ENCODE peak calls at places on chromosomes 11 and 22, in seven cellular contexts. C is GM23338, V is cardiac muscle cell, O is right lobe of liver, U is Peyer's patch, T is thoracic aorta, M is body of pancreas. K is an unnamed sample. For H3K27me3 and H3K36me3, the result is how much of the 10 kb centered on the place peaks cover.

GRCh38 chr22:18110194-18110943 is at the start of gene TUBA8:
- DNase-seq in C (peak), V (peak), O (peak), U (peak), T (peak), M (peak), K (no peak)

GRCh38 chr11:113457784-113458183 is 17.4 kb downstream of the DRD2 start:
- DNase-seq in C (peak), V (no peak), O (no peak), U (no peak), T (no peak), M (no peak), K (no peak)

GRCh38 chr11:101567086-101567485 is 16.7 kb downstream of the TRPC6 start:
- DNase-seq in C (peak), V (no peak), O (no peak), U (no peak), T (no peak), M (no peak), K (no peak)

GRCh38 chr11:12862761-12863469 is 146.2 kb upstream of the RASSF10 start:
- DNase-seq in C (peak), V (peak), O (peak), U (no peak), T (no peak), M (peak), K (no peak)

GRCh38 chr11:88604255-88604654 is 266.7 kb upstream of the CTSC start:
- DNase-seq in C (no peak), V (no peak), O (no peak), U (no peak), T (no peak), M (no peak), K (peak)

GRCh38 chr11:726278-726915 is 20.4 kb downstream of the EPS8L2 start:
- DNase-seq in C (peak), V (peak), O (peak), U (peak), T (no peak), M (peak), K (no peak)

GRCh38 chr11:119709638-119710346 is 19.2 kb downstream of the NECTIN1 start:
- DNase-seq in C (peak), V (peak), O (no peak), U (no peak), T (no peak), M (no peak), K (peak)

GRCh38 chr22:20064545-20065262 is 15.3 kb upstream of the DGCR8 start:
- DNase-seq in C (no peak), V (no peak), O (no peak), U (no peak), T (no peak), M (no peak), K (no peak)

GRCh38 chr11:96114178-96115070 is 190.5 kb upstream of the MTMR2 start:
- DNase-seq in C (no peak), V (no peak), O (no peak), U (no peak), T (no peak), M (no peak), K (no peak)

GRCh38 chr11:1206391-1207271 is 16.2 kb upstream of the MUC5B start:
- DNase-seq in C (no peak), V (no peak), O (peak), U (peak), T (no peak), M (peak), K (no peak)

GRCh38 chr11:59865031-59865430 is 1.3 kb downstream of the TCN1 start:
- DNase-seq in C (no peak), V (no peak), O (no peak), U (no peak), T (no peak), M (no peak), K (no peak)

GRCh38 chr22:26439559-26439958 is 10.5 kb downstream of the ASPHD2 start:
- DNase-seq in C (no peak), V (no peak), O (no peak), U (no peak), T (no peak), M (no peak), K (no peak)

GRCh38 chr11:55719608-55720160 is 53.6 kb upstream of the OR5D13 start:
- DNase-seq in C (no peak), V (no peak), O (no peak), U (no peak), T (no peak), M (no peak), K (no peak)

GRCh38 chr11:33476945-33477584 is 219.9 kb downstream of the HIPK3 start:
- DNase-seq in C (no peak), V (no peak), O (no peak), U (no peak), T (no peak), M (no peak), K (no peak)

GRCh38 chr22:40414838-40415505 is 44.6 kb downstream of the SGSM3 start:
- DNase-seq in C (no peak), V (no peak), O (no peak), U (peak), T (no peak), M (no peak), K (no peak)

DNA sequence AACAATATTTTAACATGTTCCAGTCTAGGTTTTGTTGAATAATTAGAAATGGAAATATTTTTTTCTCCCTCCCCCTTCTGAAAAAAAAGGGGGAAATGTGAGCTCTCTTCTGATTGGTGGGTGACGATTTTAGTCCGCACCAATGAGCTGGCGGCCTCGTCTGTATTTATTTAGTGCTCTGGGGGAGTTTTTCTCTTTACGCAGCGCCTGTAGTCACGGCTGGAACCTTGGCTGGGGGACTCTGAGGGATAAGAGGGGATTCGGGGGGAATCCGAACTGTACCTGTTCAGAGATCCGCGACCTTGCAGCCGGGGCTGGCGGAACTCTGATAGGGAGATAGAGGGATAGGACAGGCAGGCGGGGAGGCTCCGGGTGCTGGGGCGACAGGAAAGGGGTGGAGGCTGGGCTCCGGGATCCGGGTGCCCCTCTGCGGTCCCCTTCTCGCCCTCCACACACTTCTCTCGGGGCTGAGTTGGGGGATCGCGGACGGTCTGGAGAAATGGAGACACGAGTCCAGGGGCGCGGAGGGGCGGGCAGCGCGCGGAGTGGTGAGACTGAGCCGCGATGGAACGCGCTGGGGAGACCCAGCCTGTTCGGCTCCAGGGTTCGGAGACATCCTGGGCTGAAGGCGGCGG is 99.7 kb upstream of the HSD17B12 start:
- DNase-seq in C (peak), V (peak), O (no peak), U (no peak), T (no peak), M (no peak), K (no peak)
- H3K27me3 ChIP-seq in C (half or more), V (half or more), O (under half), U (under half), T (under half), M (under half), K (half or more)

DNA sequence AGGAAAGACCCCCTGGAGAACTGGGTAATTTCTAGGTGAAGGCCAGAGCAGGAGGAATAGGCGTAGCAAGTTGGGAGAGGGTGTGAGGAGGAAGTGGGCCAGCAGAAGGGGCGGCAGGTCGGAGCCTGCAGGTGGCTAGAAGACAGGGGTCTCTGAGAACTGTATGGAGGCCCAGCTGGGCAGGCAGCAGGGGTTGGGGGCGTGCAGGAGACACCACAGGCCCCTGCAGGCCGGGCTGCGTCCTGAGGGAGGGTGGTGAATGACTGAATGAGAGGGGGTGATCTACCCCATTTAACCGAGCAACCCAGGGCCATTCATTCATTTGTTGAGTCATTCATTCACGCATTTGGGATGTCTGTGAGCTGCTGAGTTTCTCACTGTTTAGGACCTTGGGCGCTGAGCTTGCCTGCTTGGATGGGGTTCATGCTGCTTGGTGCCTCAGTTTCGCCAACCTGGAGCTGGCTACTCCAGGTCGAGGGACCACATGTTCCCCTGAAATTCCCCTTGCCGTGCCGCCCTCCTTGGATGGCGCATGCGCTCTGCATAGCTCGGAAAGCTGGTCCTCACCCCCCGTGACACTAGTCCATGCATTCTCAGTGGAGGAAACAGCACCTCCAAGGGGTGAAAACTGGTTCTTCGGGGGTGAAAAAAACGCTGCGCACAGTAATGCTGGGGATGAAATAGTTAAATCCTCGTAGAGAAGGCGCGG is 15.6 kb downstream of the MPPED1 start:
- DNase-seq in C (peak), V (no peak), O (no peak), U (no peak), T (no peak), M (no peak), K (no peak)
- TF ChIP-seq CTCF in C (peak), V (no peak), O (no peak), U (no peak), T (no peak), M (no peak), K (no peak)

DNA sequence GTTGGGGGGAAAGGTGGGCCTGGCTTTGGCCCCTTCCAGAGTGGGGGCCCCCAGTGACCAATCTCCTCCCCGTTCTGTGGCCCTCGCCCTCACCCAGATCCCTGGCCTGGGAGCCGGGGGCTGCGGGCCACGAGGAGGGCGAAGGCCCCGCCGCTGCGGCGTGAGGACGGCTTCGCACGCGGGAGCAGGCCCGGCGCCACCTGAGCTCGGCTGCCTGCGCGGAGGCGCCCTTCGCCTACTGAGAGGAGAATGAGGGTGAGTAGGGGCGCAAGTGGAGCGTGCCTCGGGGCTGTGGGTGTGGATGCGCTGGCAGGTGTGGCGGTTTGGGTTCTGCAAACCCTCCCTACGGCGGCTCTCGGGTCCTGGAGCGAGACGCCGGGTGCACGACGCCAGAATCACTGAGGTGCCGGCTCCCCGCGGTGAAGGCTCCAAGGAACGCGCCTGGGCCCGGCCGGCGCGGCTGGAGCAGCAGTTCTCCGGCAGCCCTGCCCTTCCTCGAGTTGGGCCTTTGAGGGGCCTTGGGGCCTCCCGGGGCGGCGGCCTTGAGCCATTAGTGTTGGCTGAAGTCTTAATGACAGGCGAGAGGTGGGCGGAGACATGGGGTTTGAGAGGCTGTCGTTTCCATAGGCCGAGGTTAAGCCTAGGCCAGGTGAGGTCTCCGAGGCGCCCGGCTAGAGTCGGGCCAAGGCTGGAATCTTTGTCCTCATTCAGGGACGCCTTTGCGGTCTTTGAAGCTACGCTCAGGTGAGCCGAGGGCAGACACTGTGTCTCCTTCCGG is 65.3 kb downstream of the CTTN start:
- DNase-seq in C (peak), V (no peak), O (no peak), U (no peak), T (no peak), M (no peak), K (no peak)
- H3K36me3 ChIP-seq in C (under half), V (under half), O (under half), U (under half), T (under half), M (under half), K (under half)

GRCh38 chr22:29987143-29987542 is 93.1 kb upstream of the HORMAD2 start:
- DNase-seq in C (no peak), V (peak), O (no peak), U (no peak), T (no peak), M (no peak), K (no peak)
- H3K27me3 ChIP-seq in C (under half), V (under half), O (under half), U (under half), T (under half), M (under half), K (under half)

DNA sequence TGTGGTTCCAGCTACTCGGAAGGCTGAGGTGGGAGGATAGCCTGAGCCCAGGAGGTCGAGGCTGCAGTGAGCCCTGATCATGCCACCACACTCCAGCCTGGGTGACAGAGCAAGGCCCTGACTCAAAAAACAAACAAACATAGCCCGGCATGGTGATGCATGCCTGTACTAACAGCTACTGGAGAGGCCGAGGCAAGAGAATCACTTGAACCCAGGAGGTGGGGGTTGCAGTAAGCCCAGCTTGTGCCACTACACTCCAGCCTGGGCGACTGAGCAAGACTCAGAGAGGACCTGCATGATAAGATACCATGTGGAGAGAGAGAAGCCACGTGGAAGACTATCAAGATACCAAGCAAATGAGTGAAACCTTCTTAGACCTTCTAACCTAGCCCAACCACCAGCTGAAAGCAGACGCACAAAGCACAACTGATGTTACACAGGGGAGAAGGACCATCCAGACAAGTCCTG is 36.1 kb downstream of the AMBRA1 start:
- DNase-seq in C (no peak), V (no peak), O (no peak), U (no peak), T (no peak), M (peak), K (no peak)
- TF ChIP-seq CTCF in C (no peak), V (no peak), O (no peak), U (no peak), T (no peak), M (no peak), K (no peak)

DNA sequence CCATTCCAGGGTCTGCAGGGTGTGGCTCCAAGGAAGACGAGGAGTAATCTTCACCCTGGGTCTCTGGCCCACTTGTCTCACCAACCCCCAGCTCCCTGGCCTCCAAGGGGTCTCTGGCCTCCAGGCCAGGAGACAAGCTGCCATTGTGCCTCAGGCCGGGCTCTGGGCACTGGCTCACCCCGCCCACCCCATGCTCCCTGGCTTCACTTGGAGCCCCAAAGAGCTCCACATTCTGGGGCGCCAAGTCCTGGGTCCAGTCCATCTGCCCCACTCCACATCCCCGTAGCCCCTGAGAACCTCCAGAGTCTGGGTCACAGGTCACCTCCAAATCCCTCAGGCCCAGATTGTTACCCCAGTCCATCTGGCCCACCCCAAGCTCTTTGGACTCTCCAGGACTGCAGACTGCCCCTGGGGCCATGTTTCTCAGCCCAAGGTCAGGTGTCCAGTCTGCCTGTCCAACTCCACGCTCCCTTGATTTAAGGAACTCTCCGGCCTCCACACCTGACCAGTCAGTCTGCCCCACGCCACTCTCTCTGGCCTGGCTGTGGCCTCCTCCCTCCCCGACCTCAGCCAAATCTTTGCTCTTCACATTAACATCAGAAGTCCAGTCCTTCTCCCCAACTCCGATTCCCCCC is 16.2 kb downstream of the TNKS1BP1 start:
- DNase-seq in C (no peak), V (no peak), O (peak), U (no peak), T (no peak), M (no peak), K (no peak)
- H3K36me3 ChIP-seq in C (under half), V (under half), O (under half), U (under half), T (under half), M (under half), K (under half)

GRCh38 chr11:118102721-118103261 is 16.0 kb upstream of the SMIM35 start:
- DNase-seq in C (no peak), V (no peak), O (no peak), U (no peak), T (no peak), M (no peak), K (no peak)

GRCh38 chr11:118105657-118106305 is 19.0 kb upstream of the SMIM35 start:
- DNase-seq in C (no peak), V (no peak), O (no peak), U (no peak), T (no peak), M (no peak), K (no peak)

GRCh38 chr11:118100691-118101232 is 14.0 kb upstream of the SMIM35 start:
- DNase-seq in C (no peak), V (no peak), O (no peak), U (no peak), T (no peak), M (no peak), K (no peak)

GRCh38 chr11:118106789-118107335 is 20.1 kb upstream of the SMIM35 start:
- DNase-seq in C (no peak), V (no peak), O (no peak), U (no peak), T (no peak), M (no peak), K (no peak)

DNA sequence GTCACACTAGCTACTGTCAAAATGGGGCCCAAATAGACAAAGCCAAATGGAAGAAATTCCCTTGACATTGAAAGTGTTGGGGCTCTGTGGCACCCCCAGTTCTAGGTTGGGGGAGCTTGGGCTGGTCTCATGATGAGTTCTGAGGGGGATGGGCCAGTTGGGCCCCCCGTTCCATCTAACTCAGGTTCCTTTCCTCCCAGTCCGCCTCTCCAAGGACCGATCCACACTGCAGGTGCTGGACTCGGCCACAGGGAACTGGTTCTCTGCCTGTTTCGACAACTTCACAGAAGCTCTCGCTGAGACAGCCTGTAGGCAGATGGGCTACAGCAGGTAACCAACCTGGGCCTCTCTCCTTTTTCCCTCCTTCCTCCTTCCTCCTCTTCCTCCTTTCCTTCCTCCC is 17.7 kb upstream of the SMIM35 start:
- DNase-seq in C (no peak), V (no peak), O (no peak), U (no peak), T (no peak), M (no peak), K (no peak)
- H3K27me3 ChIP-seq in C (under half), V (under half), O (under half), U (under half), T (under half), M (under half), K (under half)

DNA sequence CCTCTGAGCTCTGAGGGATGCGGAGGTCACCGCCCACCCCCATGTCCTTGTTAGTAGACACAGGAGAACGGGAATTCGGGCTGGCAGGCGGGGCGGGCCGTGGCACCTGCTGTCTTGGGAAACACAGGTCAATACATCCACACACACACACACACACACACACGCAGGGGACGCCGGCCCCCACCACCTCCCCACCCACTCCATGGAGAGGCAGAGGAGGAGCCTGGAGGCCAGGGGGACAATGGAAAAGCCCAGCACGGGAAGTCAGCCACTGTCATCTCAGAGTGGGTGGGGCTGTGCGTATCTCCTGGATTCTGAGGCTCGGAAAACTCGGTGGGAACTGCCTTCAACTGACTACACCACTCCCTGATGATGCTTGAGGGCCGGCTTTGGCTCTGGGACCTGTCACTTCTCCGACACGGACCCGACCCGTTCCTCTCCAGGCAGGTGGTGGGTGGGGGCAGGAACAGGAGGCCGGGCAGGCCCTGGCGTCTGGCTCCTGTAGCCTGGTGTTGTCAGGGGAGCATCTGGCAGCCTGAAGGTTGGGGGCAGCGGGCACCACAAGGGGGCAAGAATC is 18.5 kb upstream of the TMEM184B start:
- DNase-seq in C (no peak), V (no peak), O (no peak), U (no peak), T (no peak), M (no peak), K (no peak)
- TF ChIP-seq CTCF in C (no peak), V (no peak), O (no peak), U (no peak), T (no peak), M (no peak), K (no peak)

DNA sequence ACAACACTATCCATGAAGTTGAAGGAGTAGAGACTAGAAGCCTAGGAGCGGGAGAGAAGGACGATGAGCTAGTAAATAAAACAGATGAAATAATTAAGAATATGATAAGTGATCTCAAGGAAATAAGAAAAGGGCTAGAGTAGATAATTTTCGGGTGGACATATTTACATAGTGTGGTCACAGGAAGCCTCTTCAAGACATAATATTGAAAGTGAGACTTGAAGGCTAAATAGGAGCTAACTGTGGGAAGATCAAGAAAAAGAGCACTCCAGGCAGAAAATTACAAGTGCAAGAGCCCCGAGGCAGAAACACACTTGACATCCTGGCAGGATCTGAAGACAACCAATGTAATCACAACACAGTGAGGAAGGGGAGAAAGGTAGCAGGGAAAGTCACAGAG is 11.9 kb upstream of the PPFIBP2 start:
- DNase-seq in C (no peak), V (no peak), O (no peak), U (no peak), T (no peak), M (no peak), K (no peak)
- H3K36me3 ChIP-seq in C (under half), V (under half), O (under half), U (under half), T (under half), M (under half), K (under half)